ENCODE peak calls at places on chromosomes 4 and X, in seven cellular contexts. U is HFF-Myc; F is pancreas; Z is choroid plexus epithelial cell; L is GM20000; Q is GM10248; Y is activated T-cell treated with anti-CD3 and anti-CD28 coated beads, Interleukin-2, amount 50 U/mL, for 72 hours. C is an unnamed sample.

GRCh38 chrX:108726748-108727147 is 9.6 kb downstream of the IRS4 start:
- DNase-seq in U (no peak), F (no peak), Z (no peak), L (no peak), Q (no peak), Y (no peak), C (no peak)

GRCh38 chrX:39016551-39016950 is 215.3 kb downstream of the MID1IP1 start:
- DNase-seq in U (no peak), F (peak), Z (no peak), L (no peak), Q (no peak), Y (no peak), C (no peak)

GRCh38 chrX:15207384-15207783 is 62.5 kb downstream of the ASB9 start:
- DNase-seq in U (no peak), F (no peak), Z (no peak), L (no peak), Q (no peak), Y (no peak), C (no peak)

GRCh38 chr4:108937066-108937465 is 174.2 kb upstream of the ETNPPL start:
- DNase-seq in U (no peak), F (no peak), Z (no peak), L (no peak), Q (no peak), Y (no peak), C (peak)

GRCh38 chr4:128810871-128811570 is 1.5 kb downstream of the JADE1 start:
- DNase-seq in U (peak), F (peak), Z (peak), L (peak), Q (peak), Y (peak), C (peak)

GRCh38 chrX:75076429-75076828 is 79.7 kb downstream of the ABCB7 start:
- DNase-seq in U (no peak), F (no peak), Z (no peak), L (no peak), Q (no peak), Y (no peak), C (no peak)

GRCh38 chrX:105636667-105637066 is 185.7 kb upstream of the NRK start:
- DNase-seq in U (no peak), F (no peak), Z (peak), L (no peak), Q (no peak), Y (no peak), C (peak)

GRCh38 chrX:54230440-54231148 is 47.5 kb upstream of the FAM120C start:
- DNase-seq in U (no peak), F (no peak), Z (peak), L (no peak), Q (no peak), Y (no peak), C (peak)

GRCh38 chrX:18179446-18179845 is 41.2 kb downstream of the BEND2 start:
- DNase-seq in U (no peak), F (no peak), Z (no peak), L (no peak), Q (no peak), Y (no peak), C (no peak)

GRCh38 chr4:57151481-57151880 is 41.3 kb upstream of the IGFBP7 start:
- DNase-seq in U (no peak), F (no peak), Z (no peak), L (no peak), Q (no peak), Y (no peak), C (no peak)

GRCh38 chrX:97021680-97022079 is 138.0 kb downstream of the RPA4 start:
- DNase-seq in U (no peak), F (no peak), Z (peak), L (no peak), Q (no peak), Y (no peak), C (peak)

C was measured in mesenchymal stem cell.